ENCODE peak calls at places on chromosomes 4 and X, in four cellular contexts. One of them, this sample, is unnamed. For H3K4me1, the result is how much of the 10 kb centered on the place peaks cover.

GRCh38 chr4:149164282-149164681 is 651.4 kb downstream of the IQCM start:
- DNase-seq in heart right ventricle: no peak
- DNase-seq in left ventricle myocardium inferior: no peak
- DNase-seq in fibroblast of lung: peak
- DNase-seq in this sample: no peak

GRCh38 chr4:186485621-186486062 is 69.7 kb downstream of the MTNR1A start:
- DNase-seq in left ventricle myocardium inferior: no peak
- DNase-seq in fibroblast of lung: peak
- DNase-seq in heart right ventricle: no peak
- DNase-seq in this sample: peak

GRCh38 chr4:87505862-87506261 is 23.3 kb downstream of the SPARCL1 start:
- DNase-seq in left ventricle myocardium inferior: no peak
- DNase-seq in fibroblast of lung: no peak
- DNase-seq in heart right ventricle: no peak
- DNase-seq in this sample: no peak

GRCh38 chrX:81301877-81302276 is 100.0 kb downstream of the SH3BGRL start:
- DNase-seq in left ventricle myocardium inferior: no peak
- DNase-seq in fibroblast of lung: peak
- DNase-seq in heart right ventricle: no peak
- DNase-seq in this sample: no peak

GRCh38 chrX:112760697-112761096 is 79.9 kb downstream of the AMOT start:
- DNase-seq in fibroblast of lung: peak
- DNase-seq in left ventricle myocardium inferior: no peak
- DNase-seq in heart right ventricle: no peak
- DNase-seq in this sample: no peak

GRCh38 chr4:82376109-82376508 is 2.3 kb upstream of the HNRNPD start:
- DNase-seq in fibroblast of lung: no peak
- DNase-seq in heart right ventricle: no peak
- DNase-seq in left ventricle myocardium inferior: no peak
- DNase-seq in this sample: no peak

GRCh38 chrX:45070116-45071007 is 130.3 kb downstream of the DIPK2B start:
- DNase-seq in fibroblast of lung: peak
- DNase-seq in left ventricle myocardium inferior: no peak
- DNase-seq in heart right ventricle: peak
- DNase-seq in this sample: peak

GRCh38 chr4:87717276-87718031 is 67.4 kb downstream of the DMP1 start:
- DNase-seq in left ventricle myocardium inferior: no peak
- DNase-seq in fibroblast of lung: peak
- DNase-seq in heart right ventricle: peak
- DNase-seq in this sample: peak

GRCh38 chr4:138609943-138610350 is 367.8 kb upstream of the SLC7A11 start:
- DNase-seq in fibroblast of lung: peak
- DNase-seq in heart right ventricle: peak
- DNase-seq in left ventricle myocardium inferior: no peak
- DNase-seq in this sample: peak

GRCh38 chrX:373641-374471 is 12.9 kb downstream of the PPP2R3B start:
- DNase-seq in fibroblast of lung: peak
- DNase-seq in heart right ventricle: no peak
- DNase-seq in left ventricle myocardium inferior: peak
- DNase-seq in this sample: peak

GRCh38 chrX:16524327-16524726 is 125.6 kb upstream of the S100G start:
- DNase-seq in left ventricle myocardium inferior: no peak
- DNase-seq in fibroblast of lung: no peak
- DNase-seq in heart right ventricle: no peak
- DNase-seq in this sample: no peak

GRCh38 chr4:18213576-18214198 is 192.1 kb upstream of the LCORL start:
- DNase-seq in fibroblast of lung: no peak
- DNase-seq in heart right ventricle: no peak
- DNase-seq in left ventricle myocardium inferior: no peak
- DNase-seq in this sample: no peak

GRCh38 chr4:80069837-80070788 is 2.9 kb downstream of the ANTXR2 start:
- DNase-seq in fibroblast of lung: peak
- DNase-seq in heart right ventricle: no peak
- DNase-seq in left ventricle myocardium inferior: no peak
- DNase-seq in this sample: peak

GRCh38 chrX:123949846-123950245 is 11.7 kb upstream of the STAG2 start:
- DNase-seq in fibroblast of lung: no peak
- DNase-seq in left ventricle myocardium inferior: no peak
- DNase-seq in heart right ventricle: no peak
- DNase-seq in this sample: no peak

GRCh38 chrX:114582698-114583395 is 1.0 kb upstream of the HTR2C start:
- DNase-seq in left ventricle myocardium inferior: no peak
- DNase-seq in heart right ventricle: no peak
- DNase-seq in fibroblast of lung: no peak
- DNase-seq in this sample: peak

GRCh38 chr4:67875011-67875410 is 8.8 kb downstream of the TMPRSS11D start:
- DNase-seq in fibroblast of lung: no peak
- DNase-seq in left ventricle myocardium inferior: no peak
- DNase-seq in heart right ventricle: no peak
- DNase-seq in this sample: no peak

GRCh38 chrX:124736553-124737240 is 390.3 kb downstream of the SH2D1A start:
- DNase-seq in fibroblast of lung: no peak
- DNase-seq in heart right ventricle: no peak
- DNase-seq in left ventricle myocardium inferior: no peak
- DNase-seq in this sample: no peak

GRCh38 chr4:167537761-167538160 is 303.5 kb upstream of the SPOCK3 start:
- DNase-seq in heart right ventricle: no peak
- DNase-seq in left ventricle myocardium inferior: no peak
- DNase-seq in fibroblast of lung: no peak
- DNase-seq in this sample: no peak

GRCh38 chr4:15515106-15515505 is 45.4 kb downstream of the CC2D2A start:
- DNase-seq in heart right ventricle: no peak
- DNase-seq in left ventricle myocardium inferior: no peak
- DNase-seq in fibroblast of lung: no peak
- DNase-seq in this sample: no peak

GRCh38 chr4:168877779-168878491 is 132.1 kb downstream of the CBR4 start:
- DNase-seq in fibroblast of lung: no peak
- DNase-seq in heart right ventricle: peak
- DNase-seq in left ventricle myocardium inferior: peak
- DNase-seq in this sample: peak

GRCh38 chr4:110550260-110550659 is 72.6 kb downstream of the PITX2 start:
- DNase-seq in left ventricle myocardium inferior: no peak
- DNase-seq in heart right ventricle: no peak
- DNase-seq in fibroblast of lung: peak
- DNase-seq in this sample: no peak

GRCh38 chrX:47748576-47748975 is 88.1 kb upstream of the ZNF81 start:
- DNase-seq in heart right ventricle: no peak
- DNase-seq in fibroblast of lung: no peak
- DNase-seq in left ventricle myocardium inferior: no peak
- DNase-seq in this sample: no peak

DNA sequence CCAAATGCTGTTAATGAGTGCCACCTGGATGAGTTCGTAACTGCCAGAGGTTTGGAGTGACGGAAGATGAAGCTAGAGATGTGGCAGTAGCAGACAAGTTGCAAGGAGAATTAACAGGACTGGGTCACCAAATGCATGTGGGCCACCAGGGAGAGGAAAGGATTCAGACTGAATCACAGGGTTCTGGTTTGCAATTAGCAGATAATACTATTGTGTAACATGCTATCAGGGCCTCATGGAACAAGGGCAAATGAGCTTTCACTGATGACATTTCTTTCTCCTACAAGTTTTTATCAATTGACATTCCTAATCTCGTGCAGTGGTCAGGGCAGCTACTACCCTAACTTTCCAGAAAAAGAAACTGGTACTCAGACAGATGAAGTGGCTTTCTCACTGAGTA is 21.4 kb downstream of the GAB3 start:
- DNase-seq in left ventricle myocardium inferior: no peak
- DNase-seq in fibroblast of lung: no peak
- DNase-seq in heart right ventricle: no peak
- DNase-seq in this sample: no peak
- H3K4me3 ChIP-seq in left ventricle myocardium inferior: no peak
- H3K4me3 ChIP-seq in fibroblast of lung: no peak
- H3K4me3 ChIP-seq in heart right ventricle: no peak
- H3K4me3 ChIP-seq in this sample: no peak

GRCh38 chr4:155674669-155675071 is 8.0 kb downstream of the GUCY1A1 start:
- DNase-seq in left ventricle myocardium inferior: no peak
- DNase-seq in heart right ventricle: no peak
- DNase-seq in fibroblast of lung: no peak
- DNase-seq in this sample: no peak
- H3K4me1 ChIP-seq in left ventricle myocardium inferior: half or more
- H3K4me1 ChIP-seq in heart right ventricle: half or more
- H3K4me1 ChIP-seq in fibroblast of lung: under half
- H3K4me1 ChIP-seq in this sample: under half

GRCh38 chr4:32470087-32470585 is 1750.0 kb downstream of the PCDH7 start:
- DNase-seq in left ventricle myocardium inferior: no peak
- DNase-seq in fibroblast of lung: no peak
- DNase-seq in heart right ventricle: no peak
- DNase-seq in this sample: no peak

GRCh38 chr4:32472918-32473317 is 1752.7 kb downstream of the PCDH7 start:
- DNase-seq in fibroblast of lung: no peak
- DNase-seq in left ventricle myocardium inferior: no peak
- DNase-seq in heart right ventricle: no peak
- DNase-seq in this sample: no peak

DNA sequence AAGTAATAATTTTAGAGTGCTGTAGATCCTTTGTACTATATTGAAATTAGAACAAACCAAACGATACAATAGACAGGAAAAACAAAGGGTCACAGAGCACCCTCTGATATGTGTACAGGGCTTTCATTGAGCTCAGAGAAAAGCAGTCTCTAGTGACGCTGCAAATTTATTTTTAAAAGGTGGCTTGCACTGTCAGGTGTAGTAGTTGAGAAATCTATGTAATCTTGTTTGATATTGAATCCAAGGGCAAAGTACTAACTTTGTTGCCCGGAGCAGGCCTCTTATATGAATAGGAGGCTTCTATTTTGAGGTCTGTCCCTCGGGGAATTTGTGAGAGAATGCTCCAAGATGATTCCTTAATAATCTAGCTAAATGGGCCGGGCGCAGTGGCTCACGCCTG is 1755.5 kb downstream of the PCDH7 start:
- DNase-seq in heart right ventricle: no peak
- DNase-seq in left ventricle myocardium inferior: no peak
- DNase-seq in fibroblast of lung: no peak
- DNase-seq in this sample: no peak
- TF ChIP-seq CTCF in heart right ventricle: no peak
- TF ChIP-seq CTCF in left ventricle myocardium inferior: no peak
- TF ChIP-seq CTCF in fibroblast of lung: no peak
- TF ChIP-seq CTCF in this sample: no peak

GRCh38 chrX:107686792-107687191 is 58.5 kb downstream of the PRPS1 start:
- DNase-seq in left ventricle myocardium inferior: no peak
- DNase-seq in heart right ventricle: no peak
- DNase-seq in fibroblast of lung: peak
- DNase-seq in this sample: no peak
- H3K4me3 ChIP-seq in left ventricle myocardium inferior: no peak
- H3K4me3 ChIP-seq in heart right ventricle: no peak
- H3K4me3 ChIP-seq in fibroblast of lung: no peak
- H3K4me3 ChIP-seq in this sample: no peak

GRCh38 chr4:8471211-8471875 is 30.8 kb downstream of the TRMT44 start:
- DNase-seq in left ventricle myocardium inferior: no peak
- DNase-seq in fibroblast of lung: no peak
- DNase-seq in heart right ventricle: no peak
- DNase-seq in this sample: peak

GRCh38 chr4:8472166-8472688 is 31.6 kb downstream of the TRMT44 start:
- DNase-seq in fibroblast of lung: no peak
- DNase-seq in heart right ventricle: no peak
- DNase-seq in left ventricle myocardium inferior: no peak
- DNase-seq in this sample: peak

GRCh38 chr4:8473198-8473919 is 32.8 kb downstream of the TRMT44 start:
- DNase-seq in left ventricle myocardium inferior: no peak
- DNase-seq in fibroblast of lung: peak
- DNase-seq in heart right ventricle: no peak
- DNase-seq in this sample: peak

GRCh38 chr4:8473920-8474590 is 33.5 kb downstream of the TRMT44 start:
- DNase-seq in fibroblast of lung: no peak
- DNase-seq in left ventricle myocardium inferior: no peak
- DNase-seq in heart right ventricle: no peak
- DNase-seq in this sample: peak

GRCh38 chr4:8472689-8473197 is 32.2 kb downstream of the TRMT44 start:
- DNase-seq in fibroblast of lung: peak
- DNase-seq in left ventricle myocardium inferior: no peak
- DNase-seq in heart right ventricle: no peak
- DNase-seq in this sample: peak
- H3K4me1 ChIP-seq in fibroblast of lung: under half
- H3K4me1 ChIP-seq in left ventricle myocardium inferior: under half
- H3K4me1 ChIP-seq in heart right ventricle: under half
- H3K4me1 ChIP-seq in this sample: under half

GRCh38 chrX:155865193-155865592 is 16.0 kb upstream of the VAMP7 start:
- DNase-seq in left ventricle myocardium inferior: no peak
- DNase-seq in heart right ventricle: no peak
- DNase-seq in fibroblast of lung: no peak
- DNase-seq in this sample: no peak

GRCh38 chrX:155867821-155868220 is 13.3 kb upstream of the VAMP7 start:
- DNase-seq in heart right ventricle: no peak
- DNase-seq in fibroblast of lung: no peak
- DNase-seq in left ventricle myocardium inferior: no peak
- DNase-seq in this sample: no peak

DNA sequence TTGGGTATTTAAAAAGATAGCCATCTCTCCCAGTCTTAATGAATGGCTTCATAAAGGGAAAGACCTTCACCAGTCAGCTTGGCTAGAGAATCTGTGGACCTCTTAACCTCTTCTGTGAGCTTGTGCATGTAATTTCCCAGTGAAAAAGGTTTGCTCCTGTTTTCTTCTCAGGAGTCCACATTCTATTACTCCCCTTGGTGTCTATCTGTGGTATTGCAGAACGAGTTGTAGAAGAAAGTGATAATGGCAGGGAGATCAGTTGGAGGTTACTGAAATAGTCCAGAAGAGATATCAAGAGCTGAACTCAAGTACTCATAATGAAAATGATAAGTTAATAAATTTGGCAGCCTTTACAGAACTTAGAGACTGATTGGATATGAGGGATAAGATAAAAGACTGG is 16.5 kb upstream of the VAMP7 start:
- DNase-seq in left ventricle myocardium inferior: no peak
- DNase-seq in heart right ventricle: no peak
- DNase-seq in fibroblast of lung: no peak
- DNase-seq in this sample: no peak
- TF ChIP-seq CTCF in left ventricle myocardium inferior: no peak
- TF ChIP-seq CTCF in heart right ventricle: no peak
- TF ChIP-seq CTCF in fibroblast of lung: peak
- TF ChIP-seq CTCF in this sample: peak

GRCh38 chr4:10461850-10462400 is 4.7 kb upstream of the ZNF518B start:
- DNase-seq in left ventricle myocardium inferior: no peak
- DNase-seq in fibroblast of lung: no peak
- DNase-seq in heart right ventricle: no peak
- DNase-seq in this sample: peak
- H3K4me3 ChIP-seq in left ventricle myocardium inferior: peak
- H3K4me3 ChIP-seq in fibroblast of lung: no peak
- H3K4me3 ChIP-seq in heart right ventricle: peak
- H3K4me3 ChIP-seq in this sample: peak

DNA sequence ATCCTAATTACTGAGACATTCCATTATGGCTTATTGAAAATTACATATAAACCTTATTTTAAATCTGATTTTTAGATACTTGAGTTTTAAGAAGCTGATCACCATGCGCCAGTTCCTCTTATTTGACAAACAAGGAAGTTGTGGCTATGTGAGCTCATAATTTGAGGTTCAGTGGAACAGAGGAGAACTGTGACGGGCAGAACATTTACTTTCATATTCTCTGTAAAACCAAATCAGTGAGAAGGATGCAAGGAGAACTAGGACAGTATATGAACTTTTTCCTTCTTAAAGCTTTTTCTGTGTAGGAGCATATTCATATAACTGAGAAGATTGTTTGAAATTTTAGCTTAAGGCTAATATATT is 25.3 kb downstream of the STIM2 start:
- DNase-seq in left ventricle myocardium inferior: no peak
- DNase-seq in heart right ventricle: no peak
- DNase-seq in fibroblast of lung: no peak
- DNase-seq in this sample: no peak
- H3K4me1 ChIP-seq in left ventricle myocardium inferior: under half
- H3K4me1 ChIP-seq in heart right ventricle: under half
- H3K4me1 ChIP-seq in fibroblast of lung: under half
- H3K4me1 ChIP-seq in this sample: under half